ENCODE peak calls at places on chromosome 6, in ten cellular contexts. I is HS-5; P is NCI-H1694 treated with DMSO at 0.1 percent for 48 hours; Z is Ammon's horn; V is M059J; Q is activated CD4-positive, alpha-beta T cell treated with anti-CD3 and anti-CD28 coated beads for 48 hours; E is CD4-positive, alpha-beta memory T cell; B is NCI-H446; N is left kidney; F is K562. D is an unnamed sample.

GRCh38 chr6:113997106-113997505 is 26.2 kb upstream of the HDAC2 start:
- DNase-seq in Q (no peak), B (no peak), Z (no peak), F (no peak), E (no peak), I (peak), P (no peak), N (no peak), V (peak), D (no peak)

GRCh38 chr6:3322366-3322890 is 63.7 kb downstream of the PSMG4 start:
- DNase-seq in E (no peak), B (no peak), P (no peak), Q (no peak), N (no peak), Z (no peak), I (no peak), F (no peak), V (no peak), D (no peak)

GRCh38 chr6:106444777-106445507 is 84.4 kb downstream of the CRYBG1 start:
- DNase-seq in Z (peak), V (peak), F (peak), E (peak), N (peak), Q (peak), B (no peak), P (peak), I (peak), D (peak)

GRCh38 chr6:130282234-130282995 is 59.7 kb upstream of the SAMD3 start:
- DNase-seq in Q (peak), N (no peak), V (no peak), E (peak), I (no peak), B (no peak), F (peak), P (no peak), Z (no peak), D (peak)

GRCh38 chr6:12174878-12175277 is 115.3 kb upstream of the EDN1 start:
- DNase-seq in Q (no peak), Z (no peak), B (no peak), V (peak), P (no peak), F (no peak), N (no peak), I (no peak), E (no peak), D (no peak)

GRCh38 chr6:159151266-159151855 is 17.8 kb upstream of the FNDC1 start:
- DNase-seq in F (peak), P (peak), Z (peak), V (peak), B (peak), I (peak), E (peak), N (peak), Q (peak), D (no peak)

GRCh38 chr6:168865-169455 is 123.3 kb upstream of the DUSP22 start:
- DNase-seq in E (peak), Q (no peak), V (peak), I (no peak), N (peak), B (peak), Z (peak), F (peak), P (peak), D (peak)

GRCh38 chr6:166809721-166810120 is 146.6 kb downstream of the RNASET2 start:
- DNase-seq in P (no peak), N (no peak), F (no peak), E (no peak), Z (no peak), Q (no peak), I (no peak), B (no peak), V (no peak), D (no peak)

GRCh38 chr6:23963137-23963536 is 162.9 kb upstream of the NRSN1 start:
- DNase-seq in I (no peak), E (no peak), B (no peak), P (no peak), Z (no peak), F (no peak), Q (no peak), V (no peak), N (no peak), D (no peak)

GRCh38 chr6:50850223-50850751 is 31.6 kb downstream of the TFAP2B start:
- DNase-seq in I (no peak), V (peak), Z (no peak), E (no peak), Q (no peak), N (peak), B (no peak), F (no peak), P (no peak), D (no peak)